ENCODE peak calls at places on chromosomes 4 and X, in nine cellular contexts. V is renal cortical epithelial cell; A is memory B cell; L is psoas muscle; J is neuronal stem cell; T is GM23248; U is T1000; H is activated CD8-positive, alpha-beta memory T cell treated with anti-CD3 and anti-CD28 coated beads for 4 hours; Y is non-pigmented ciliary epithelial cell. W is an unnamed sample.

GRCh38 chr4:60726779-60727178 is 473.3 kb upstream of the ADGRL3 start:
- DNase-seq in V (no peak), A (no peak), L (no peak), J (no peak), T (no peak), U (no peak), H (no peak), Y (no peak), W (no peak)

GRCh38 chr4:6372649-6373525 is 99.5 kb downstream of the PPP2R2C start:
- DNase-seq in V (no peak), A (no peak), L (no peak), J (peak), T (peak), U (no peak), H (no peak), Y (no peak), W (peak)

GRCh38 chr4:141637565-141637964 is 1.2 kb downstream of the IL15 start:
- DNase-seq in V (no peak), A (no peak), L (no peak), J (no peak), T (peak), U (no peak), H (no peak), Y (no peak), W (no peak)

GRCh38 chr4:112916868-112917267 is 132.6 kb upstream of the ANK2 start:
- DNase-seq in V (no peak), A (no peak), L (no peak), J (no peak), T (peak), U (no peak), H (no peak), Y (peak), W (no peak)

GRCh38 chr4:72909461-72909860 is 160.1 kb downstream of the COX18 start:
- DNase-seq in V (peak), A (no peak), L (no peak), J (no peak), T (peak), U (no peak), H (no peak), Y (no peak), W (no peak)

GRCh38 chrX:154819771-154820341 is 14.6 kb upstream of the MPP1 start:
- DNase-seq in V (no peak), A (peak), L (no peak), J (no peak), T (no peak), U (no peak), H (no peak), Y (no peak), W (no peak)

GRCh38 chr4:141721174-141721573 is 84.8 kb downstream of the IL15 start:
- DNase-seq in V (no peak), A (no peak), L (no peak), J (no peak), T (peak), U (no peak), H (no peak), Y (no peak), W (no peak)

GRCh38 chr4:8840816-8841455 is 30.7 kb downstream of the HMX1 start:
- DNase-seq in V (no peak), A (no peak), L (no peak), J (no peak), T (no peak), U (no peak), H (no peak), Y (no peak), W (no peak)

GRCh38 chrX:121052122-121052521 is 4.7 kb downstream of the GLUD2 start:
- DNase-seq in V (no peak), A (no peak), L (no peak), J (no peak), T (peak), U (no peak), H (no peak), Y (no peak), W (no peak)

GRCh38 chr4:180635276-180635675 is 1607.9 kb upstream of the TENM3 start:
- DNase-seq in V (peak), A (no peak), L (no peak), J (no peak), T (no peak), U (no peak), H (no peak), Y (peak), W (no peak)

GRCh38 chrX:115719171-115719570 is 158.2 kb downstream of the PLS3 start:
- DNase-seq in V (no peak), A (no peak), L (no peak), J (no peak), T (no peak), U (no peak), H (no peak), Y (no peak), W (no peak)

GRCh38 chrX:50622751-50623150 is 152.1 kb upstream of the DGKK start:
- DNase-seq in V (no peak), A (no peak), L (no peak), J (no peak), T (no peak), U (no peak), H (no peak), Y (no peak), W (no peak)

GRCh38 chrX:39766085-39766726 is 331.6 kb downstream of the BCOR start:
- DNase-seq in V (no peak), A (no peak), L (no peak), J (no peak), T (no peak), U (no peak), H (no peak), Y (no peak), W (no peak)

GRCh38 chr4:140237616-140238352 is 83.8 kb upstream of the MAML3 start:
- DNase-seq in V (no peak), A (no peak), L (peak), J (peak), T (peak), U (no peak), H (no peak), Y (no peak), W (no peak)

GRCh38 chr4:106201373-106201772 is 114.6 kb downstream of the TBCK start:
- DNase-seq in V (peak), A (no peak), L (no peak), J (no peak), T (peak), U (no peak), H (no peak), Y (no peak), W (no peak)

GRCh38 chrX:21490341-21490740 is 116.1 kb downstream of the CNKSR2 start:
- DNase-seq in V (peak), A (no peak), L (no peak), J (no peak), T (no peak), U (no peak), H (no peak), Y (no peak), W (no peak)

GRCh38 chrX:2498781-2499302 is 1.9 kb downstream of the DHRSX start:
- DNase-seq in V (peak), A (no peak), L (no peak), J (no peak), T (peak), U (no peak), H (no peak), Y (no peak), W (no peak)

GRCh38 chr4:64781737-64782326 is 372.6 kb upstream of the TECRL start:
- DNase-seq in V (peak), A (no peak), L (no peak), J (peak), T (peak), U (no peak), H (no peak), Y (no peak), W (no peak)

GRCh38 chrX:38081926-38082708 is 75.8 kb downstream of the SYTL5 start:
- DNase-seq in V (no peak), A (no peak), L (no peak), J (no peak), T (no peak), U (no peak), H (no peak), Y (no peak), W (no peak)